ENCODE peak calls at places on chromosome 21, in six cellular contexts. Q is upper lobe of right lung; B is CD8-positive, alpha-beta memory T cell; U is suprapubic skin; X is cardiac muscle cell; N is AG04450. V is an unnamed sample.

GRCh38 chr21:14716761-14717396 is 170.8 kb upstream of the SAMSN1 start:
- DNase-seq in Q (no peak), B (no peak), U (no peak), X (no peak), N (no peak), V (no peak)

GRCh38 chr21:36076878-36077658 is 7.2 kb downstream of the CBR1 start:
- DNase-seq in Q (no peak), B (no peak), U (no peak), X (no peak), N (no peak), V (no peak)

GRCh38 chr21:37766104-37766503 is 150.2 kb downstream of the KCNJ6 start:
- DNase-seq in Q (no peak), B (no peak), U (no peak), X (no peak), N (no peak), V (no peak)

GRCh38 chr21:37554661-37555379 is 188.2 kb downstream of the DYRK1A start:
- DNase-seq in Q (no peak), B (no peak), U (no peak), X (no peak), N (no peak), V (no peak)

GRCh38 chr21:16117851-16118592 is 388.2 kb downstream of the USP25 start:
- DNase-seq in Q (no peak), B (no peak), U (no peak), X (peak; percentile 62), N (peak; percentile 71), V (no peak)

GRCh38 chr21:36710729-36711048 is 11.8 kb downstream of the SIM2 start:
- DNase-seq in Q (peak; percentile 62), B (no peak), U (peak; percentile 76), X (peak; percentile 29), N (no peak), V (no peak)

GRCh38 chr21:46295177-46295711 is 9.1 kb downstream of the YBEY start:
- DNase-seq in Q (no peak), B (no peak), U (no peak), X (peak; percentile 75), N (peak; percentile 29), V (no peak)

GRCh38 chr21:30717105-30717504 is 1.5 kb downstream of the KRTAP21-3 start:
- DNase-seq in Q (no peak), B (no peak), U (no peak), X (no peak), N (no peak), V (no peak)

GRCh38 chr21:22758478-22758877 is 1760.3 kb downstream of the NCAM2 start:
- DNase-seq in Q (no peak), B (no peak), U (no peak), X (no peak), N (no peak), V (no peak)

GRCh38 chr21:15688809-15689208 is 41.0 kb upstream of the USP25 start:
- DNase-seq in Q (no peak), B (no peak), U (no peak), X (no peak), N (no peak), V (no peak)

GRCh38 chr21:16534408-16535099 is 804.8 kb downstream of the USP25 start:
- DNase-seq in Q (no peak), B (no peak), U (peak; percentile 84), X (peak; percentile 96), N (no peak), V (peak; percentile 1)

GRCh38 chr21:33849839-33850238 is 65.8 kb downstream of the ATP5PO start:
- DNase-seq in Q (no peak), B (no peak), U (no peak), X (no peak), N (no peak), V (no peak)

GRCh38 chr21:46620846-46621245 is 14.6 kb upstream of the PRMT2 start:
- DNase-seq in Q (no peak), B (no peak), U (no peak), X (no peak), N (no peak), V (no peak)

GRCh38 chr21:45981154-45981606 is 390 bp upstream of the COL6A1 start:
- DNase-seq in Q (peak; percentile 83), B (peak; percentile 60), U (peak; percentile 91), X (peak; percentile 94), N (peak; percentile 78), V (peak; percentile 65)

GRCh38 chr21:21230672-21231071 is 232.5 kb downstream of the NCAM2 start:
- DNase-seq in Q (no peak), B (no peak), U (no peak), X (peak; percentile 40), N (no peak), V (no peak)

GRCh38 chr21:36015096-36015495 is 45.2 kb downstream of the SETD4 start:
- DNase-seq in Q (no peak), B (no peak), U (no peak), X (no peak), N (no peak), V (no peak)

GRCh38 chr21:14972678-14973077 is 92.1 kb downstream of the NRIP1 start:
- DNase-seq in Q (no peak), B (no peak), U (no peak), X (no peak), N (no peak), V (no peak)

DNA sequence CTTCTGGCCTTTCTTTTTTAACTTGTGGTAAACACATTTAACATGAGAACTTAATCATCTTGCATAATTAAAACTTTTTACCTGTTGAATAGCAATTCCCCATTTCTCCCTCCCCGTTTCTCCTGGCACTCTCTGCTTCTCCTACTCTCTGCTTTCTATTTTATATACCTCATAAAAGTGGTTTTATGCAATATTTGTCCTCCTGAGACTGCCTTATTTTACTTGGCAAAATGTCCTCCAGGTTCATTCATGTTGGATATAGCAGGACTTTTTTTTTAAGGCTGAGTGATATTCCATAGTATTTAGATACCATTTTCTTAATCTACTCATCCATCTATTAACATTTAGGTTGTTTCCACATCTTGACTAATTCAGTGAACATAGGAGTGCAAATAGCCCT is 35.0 kb downstream of the BTG3 start:
- DNase-seq in Q (no peak), B (no peak), U (no peak), X (no peak), N (no peak), V (no peak)
- H3K4me3 ChIP-seq in Q (no peak overlapping the region), B (no peak overlapping the region), U (no peak overlapping the region), X (no peak overlapping the region), N (no peak overlapping the region), V (no peak overlapping the region)

GRCh38 chr21:32733356-32733755 is 5.5 kb upstream of the SYNJ1 start:
- DNase-seq in Q (no peak), B (no peak), U (no peak), X (no peak), N (no peak), V (no peak)

GRCh38 chr21:32732544-32732943 is 4.7 kb upstream of the SYNJ1 start:
- DNase-seq in Q (no peak), B (no peak), U (no peak), X (no peak), N (no peak), V (peak; percentile 45)

GRCh38 chr21:32735524-32735923 is 7.7 kb upstream of the SYNJ1 start:
- DNase-seq in Q (no peak), B (no peak), U (no peak), X (no peak), N (no peak), V (no peak)

GRCh38 chr21:32728455-32729237 is 833 bp upstream of the SYNJ1 start:
- DNase-seq in Q (no peak), B (no peak), U (no peak), X (no peak), N (no peak), V (no peak)

DNA sequence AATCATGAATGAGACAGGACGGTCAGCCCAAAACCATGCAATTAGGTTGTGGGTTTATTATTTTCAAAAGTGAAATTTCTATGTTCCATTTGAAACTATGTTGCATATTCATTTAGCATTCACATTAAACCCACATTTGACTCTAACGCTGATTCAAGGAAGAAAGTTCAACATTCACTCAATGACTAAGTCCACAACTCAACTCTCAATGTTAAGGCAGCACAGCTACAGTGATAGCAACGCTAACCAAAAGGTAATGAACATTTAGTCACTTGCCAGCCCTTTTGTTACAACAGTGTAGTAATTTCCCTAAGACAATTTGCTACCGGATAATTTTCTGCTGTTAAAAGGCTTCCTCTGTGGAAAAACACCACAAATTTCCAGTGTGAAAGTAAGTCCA is 6.4 kb upstream of the SYNJ1 start:
- DNase-seq in Q (no peak), B (no peak), U (no peak), X (no peak), N (no peak), V (no peak)
- H3K4me3 ChIP-seq in Q (no peak overlapping the region), B (no peak overlapping the region), U (no peak overlapping the region), X (no peak overlapping the region), N (no peak overlapping the region), V (no peak overlapping the region)

GRCh38 chr21:43608664-43609063 is 50.6 kb downstream of the HSF2BP start:
- DNase-seq in Q (no peak), B (no peak), U (no peak), X (no peak), N (no peak), V (no peak)

GRCh38 chr21:43608225-43608624 is 51.1 kb downstream of the HSF2BP start:
- DNase-seq in Q (no peak), B (no peak), U (no peak), X (peak; percentile 80), N (no peak), V (no peak)

GRCh38 chr21:43613755-43614638 is 45.3 kb downstream of the HSF2BP start:
- DNase-seq in Q (no peak), B (no peak), U (no peak), X (peak; percentile 78), N (no peak), V (no peak)

GRCh38 chr21:43609501-43610340 is 49.6 kb downstream of the HSF2BP start:
- DNase-seq in Q (no peak), B (no peak), U (no peak), X (peak; percentile 85), N (no peak), V (peak; percentile 59)

GRCh38 chr21:43611598-43612369 is 47.5 kb downstream of the HSF2BP start:
- DNase-seq in Q (peak; percentile 84), B (no peak), U (no peak), X (peak; percentile 76), N (peak; percentile 82), V (no peak)
- H3K4me3 ChIP-seq in Q (no peak overlapping the region), B (no peak overlapping the region), U (no peak overlapping the region), X (no peak overlapping the region), N (no peak overlapping the region), V (no peak overlapping the region)

GRCh38 chr21:29378814-29379213 is 80.1 kb downstream of the BACH1 start:
- DNase-seq in Q (no peak), B (no peak), U (no peak), X (peak; percentile 63), N (no peak), V (peak; percentile 7)

GRCh38 chr21:29379517-29380054 is 80.9 kb downstream of the BACH1 start:
- DNase-seq in Q (peak; percentile 69), B (no peak), U (no peak), X (no peak), N (no peak), V (no peak)

GRCh38 chr21:29374481-29374880 is 75.8 kb downstream of the BACH1 start:
- DNase-seq in Q (no peak), B (no peak), U (no peak), X (no peak), N (no peak), V (no peak)

GRCh38 chr21:29377266-29377665 is 78.5 kb downstream of the BACH1 start:
- DNase-seq in Q (no peak), B (no peak), U (no peak), X (no peak), N (no peak), V (no peak)

DNA sequence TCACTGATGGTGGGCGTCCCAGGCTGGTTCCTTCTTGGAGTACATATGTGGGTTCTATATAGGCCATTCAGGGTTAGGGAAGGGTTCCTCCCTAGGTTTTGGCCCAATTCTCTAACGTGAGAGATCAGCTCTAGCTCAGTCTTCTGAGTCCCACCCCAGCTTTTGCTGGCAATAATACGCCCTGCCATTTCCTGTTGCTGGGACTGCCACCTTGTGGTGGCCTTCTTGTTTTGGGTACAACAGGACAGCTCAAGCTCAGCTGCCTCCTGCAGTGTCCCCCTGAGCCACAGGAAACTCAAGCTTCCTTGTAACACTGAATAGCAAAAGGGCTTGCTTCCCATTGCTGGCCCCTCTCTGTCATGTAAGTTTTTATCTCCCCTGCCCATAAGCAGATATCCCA is 77.8 kb downstream of the BACH1 start:
- DNase-seq in Q (peak; percentile 69), B (peak; percentile 17), U (no peak), X (peak; percentile 34), N (no peak), V (no peak)
- H3K4me3 ChIP-seq in Q (no peak overlapping the region), B (no peak overlapping the region), U (no peak overlapping the region), X (no peak overlapping the region), N (no peak overlapping the region), V (no peak overlapping the region)

V was measured in PC-9.